ENCODE peak calls at places on chromosomes 6 and 20, in five cellular contexts. U is HuH-7.5, W is cerebellar nuclear complex, Z is IMR-90, I is A549. J is an unnamed sample.

GRCh38 chr20:16942702-16943101 is 194.5 kb downstream of the OTOR start:
- DNase-seq in Z (peak; percentile 67), I (no peak), U (no peak), W (no peak), J (no peak)

GRCh38 chr6:52417675-52418111 is 2.4 kb upstream of the EFHC1 start:
- DNase-seq in Z (peak; percentile 68), W (no peak), U (no peak), I (no peak), J (peak; percentile 91)

GRCh38 chr6:44496705-44497369 is 109.3 kb downstream of the CDC5L start:
- DNase-seq in W (no peak), I (no peak), U (no peak), Z (no peak), J (no peak)

GRCh38 chr6:141981190-141981589 is 151.5 kb upstream of the GJE1 start:
- DNase-seq in I (no peak), Z (no peak), U (no peak), W (no peak), J (no peak)

GRCh38 chr6:89887452-89888137 is 6.7 kb upstream of the GJA10 start:
- DNase-seq in W (no peak), I (no peak), U (peak; percentile 23), Z (no peak), J (no peak)

GRCh38 chr6:131640100-131640499 is 3.0 kb downstream of the ENPP3 start:
- DNase-seq in I (no peak), W (no peak), Z (no peak), U (no peak), J (no peak)

GRCh38 chr6:11806561-11807317 is 28.1 kb upstream of the ADTRP start:
- DNase-seq in U (no peak), W (no peak), I (no peak), Z (no peak), J (no peak)

GRCh38 chr6:110683236-110683635 is 132.0 kb downstream of the CDK19 start:
- DNase-seq in Z (no peak), W (no peak), I (no peak), U (no peak), J (no peak)

GRCh38 chr20:45745015-45745414 is 22.9 kb downstream of the SPINT4 start:
- DNase-seq in Z (no peak), U (no peak), W (no peak), I (no peak), J (no peak)